ENCODE peak calls at places on chromosome 16, in four cellular contexts. K is mesendoderm, Y is PC-3, A is endodermal cell. Q is an unnamed sample.

GRCh38 chr16:52265446-52265861 is 281.5 kb downstream of the TOX3 start:
- DNase-seq in Y (no peak), K (no peak), A (no peak), Q (no peak)

GRCh38 chr16:66003196-66003595 is 363.3 kb upstream of the CDH5 start:
- DNase-seq in A (no peak), Y (peak), K (no peak), Q (no peak)

GRCh38 chr16:84383106-84383505 is 14.8 kb downstream of the ATP2C2 start:
- DNase-seq in Y (no peak), K (no peak), A (no peak), Q (no peak)

GRCh38 chr16:64717871-64718270 is 404.0 kb downstream of the CDH11 start:
- DNase-seq in A (no peak), Y (no peak), K (no peak), Q (no peak)

GRCh38 chr16:86089986-86090385 is 191.0 kb downstream of the IRF8 start:
- DNase-seq in K (no peak), Y (no peak), A (no peak), Q (no peak)

GRCh38 chr16:54027126-54027922 is 259.3 kb downstream of the IRX3 start:
- DNase-seq in Y (peak), A (no peak), K (no peak), Q (peak)

GRCh38 chr16:54936979-54937672 is 6.5 kb downstream of the IRX5 start:
- DNase-seq in Y (no peak), A (peak), K (peak), Q (peak)

GRCh38 chr16:63289834-63290460 is 1253.7 kb upstream of the CDH8 start:
- DNase-seq in Y (peak), K (peak), A (peak), Q (peak)

GRCh38 chr16:576823-577201 is 7.0 kb downstream of the PIGQ start:
- DNase-seq in K (peak), A (peak), Y (no peak), Q (no peak)

GRCh38 chr16:28597692-28598261 is 927 bp upstream of the SULT1A2 start:
- DNase-seq in K (peak), A (peak), Y (no peak), Q (no peak)

GRCh38 chr16:83652898-83653297 is 154.9 kb upstream of the HSBP1 start:
- DNase-seq in Y (no peak), K (no peak), A (no peak), Q (peak)

GRCh38 chr16:88977028-88977844 is at the start of gene CBFA2T3:
- DNase-seq in A (no peak), K (no peak), Y (no peak), Q (no peak)

GRCh38 chr16:1996175-1996574 is 6.4 kb downstream of the SYNGR3 start:
- DNase-seq in Y (no peak), A (no peak), K (no peak), Q (no peak)
- H3K9ac ChIP-seq in Y (no peak), A (no peak), K (no peak), Q (no peak)

GRCh38 chr16:50665128-50665878 is 15.8 kb downstream of the SNX20 start:
- DNase-seq in Y (peak), K (peak), A (peak), Q (peak)
- H3K9ac ChIP-seq in Y (no peak), K (peak), A (no peak), Q (peak)

DNA sequence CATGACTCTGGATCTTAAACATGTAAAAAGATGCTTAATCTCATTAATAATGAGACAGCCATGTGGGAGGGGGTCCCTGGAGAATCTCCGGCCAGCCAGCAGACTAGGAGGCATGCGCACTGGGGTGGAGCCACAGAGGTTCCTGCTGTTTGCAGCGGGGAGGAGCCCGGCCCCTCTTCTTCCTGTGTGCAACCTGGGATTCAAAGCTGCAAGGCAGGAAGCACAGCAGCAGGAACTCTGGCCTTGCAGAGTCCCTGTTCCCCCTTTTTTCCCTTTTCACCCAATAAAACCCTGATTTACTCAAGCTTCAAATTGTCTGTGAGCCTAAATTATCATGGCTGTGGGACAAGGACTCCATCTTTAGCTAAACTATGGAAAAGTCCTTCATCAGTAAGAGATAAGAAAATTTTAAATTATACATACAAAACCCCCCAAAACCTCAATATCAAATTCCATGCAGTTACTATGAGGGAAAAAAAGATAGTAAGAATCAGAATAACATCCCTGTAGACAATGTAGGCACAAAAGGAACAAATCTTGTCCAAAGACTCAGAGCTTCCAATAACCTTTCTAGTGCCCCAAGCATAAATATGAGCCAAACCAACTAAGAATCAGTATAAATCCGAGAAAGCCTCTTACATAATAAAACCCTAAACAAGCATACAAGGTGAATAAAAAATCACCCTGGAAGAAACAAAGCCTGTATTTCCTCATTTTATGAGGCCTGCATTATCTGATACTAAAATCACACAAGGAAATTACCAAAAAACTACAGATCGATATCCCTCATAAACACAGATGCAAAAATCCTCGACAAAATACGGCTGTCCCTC is 12.1 kb downstream of the CFDP1 start:
- DNase-seq in Y (no peak), K (peak), A (peak), Q (peak)
- H3K9ac ChIP-seq in Y (no peak), K (peak), A (no peak), Q (peak)

GRCh38 chr16:30830072-30830417 is 43.0 kb upstream of the ZNF629 start:
- DNase-seq in Y (no peak), A (no peak), K (no peak), Q (no peak)
- H3K9ac ChIP-seq in Y (no peak), A (no peak), K (no peak), Q (no peak)

GRCh38 chr16:67207857-67208524 is 9.1 kb downstream of the ELMO3 start:
- DNase-seq in K (no peak), Y (peak), A (no peak), Q (peak)
- H3K9ac ChIP-seq in K (no peak), Y (no peak), A (no peak), Q (no peak)

Q was measured in adipocyte.